ENCODE peak calls at places on chromosomes 1 and 21, in five cellular contexts. One of them, this sample, is unnamed.

GRCh38 chr1:68977211-68977610 is 480.3 kb upstream of the DEPDC1 start:
- DNase-seq in left ventricle myocardium inferior: no peak
- DNase-seq in AG09309: no peak
- DNase-seq in pancreas: no peak
- DNase-seq in activated CD8-positive, alpha-beta T cell treated with anti-CD3 and anti-CD28 coated beads for 36 hours: no peak
- DNase-seq in this sample: no peak

GRCh38 chr1:233090706-233091494 is 140.5 kb downstream of the NTPCR start:
- DNase-seq in left ventricle myocardium inferior: no peak
- DNase-seq in AG09309: no peak
- DNase-seq in pancreas: no peak
- DNase-seq in activated CD8-positive, alpha-beta T cell treated with anti-CD3 and anti-CD28 coated beads for 36 hours: no peak
- DNase-seq in this sample: no peak

GRCh38 chr1:50308883-50309282 is 114.4 kb downstream of the DMRTA2 start:
- DNase-seq in left ventricle myocardium inferior: no peak
- DNase-seq in AG09309: no peak
- DNase-seq in pancreas: no peak
- DNase-seq in activated CD8-positive, alpha-beta T cell treated with anti-CD3 and anti-CD28 coated beads for 36 hours: peak
- DNase-seq in this sample: peak

GRCh38 chr1:109787211-109787844 is 23.6 kb upstream of the EPS8L3 start:
- DNase-seq in left ventricle myocardium inferior: peak
- DNase-seq in AG09309: no peak
- DNase-seq in pancreas: no peak
- DNase-seq in activated CD8-positive, alpha-beta T cell treated with anti-CD3 and anti-CD28 coated beads for 36 hours: no peak
- DNase-seq in this sample: no peak

GRCh38 chr1:109254621-109255096 is 5.3 kb downstream of the CELSR2 start:
- DNase-seq in left ventricle myocardium inferior: no peak
- DNase-seq in AG09309: no peak
- DNase-seq in pancreas: no peak
- DNase-seq in activated CD8-positive, alpha-beta T cell treated with anti-CD3 and anti-CD28 coated beads for 36 hours: no peak
- DNase-seq in this sample: no peak

GRCh38 chr1:160489513-160490261 is 33.4 kb downstream of the SLAMF6 start:
- DNase-seq in left ventricle myocardium inferior: no peak
- DNase-seq in AG09309: no peak
- DNase-seq in pancreas: no peak
- DNase-seq in activated CD8-positive, alpha-beta T cell treated with anti-CD3 and anti-CD28 coated beads for 36 hours: no peak
- DNase-seq in this sample: no peak

GRCh38 chr1:201013991-201014815 is 9.3 kb downstream of the KIF21B start:
- DNase-seq in left ventricle myocardium inferior: no peak
- DNase-seq in AG09309: no peak
- DNase-seq in pancreas: no peak
- DNase-seq in activated CD8-positive, alpha-beta T cell treated with anti-CD3 and anti-CD28 coated beads for 36 hours: no peak
- DNase-seq in this sample: no peak

GRCh38 chr21:31673513-31673912 is 14.0 kb downstream of the SOD1 start:
- DNase-seq in left ventricle myocardium inferior: no peak
- DNase-seq in AG09309: no peak
- DNase-seq in pancreas: no peak
- DNase-seq in activated CD8-positive, alpha-beta T cell treated with anti-CD3 and anti-CD28 coated beads for 36 hours: no peak
- DNase-seq in this sample: no peak

GRCh38 chr1:109395602-109396512 is 1.9 kb downstream of the SORT1 start:
- DNase-seq in left ventricle myocardium inferior: no peak
- DNase-seq in AG09309: no peak
- DNase-seq in pancreas: no peak
- DNase-seq in activated CD8-positive, alpha-beta T cell treated with anti-CD3 and anti-CD28 coated beads for 36 hours: no peak
- DNase-seq in this sample: no peak

GRCh38 chr1:81424056-81424455 is 376.7 kb upstream of the ADGRL2 start:
- DNase-seq in left ventricle myocardium inferior: no peak
- DNase-seq in AG09309: no peak
- DNase-seq in pancreas: no peak
- DNase-seq in activated CD8-positive, alpha-beta T cell treated with anti-CD3 and anti-CD28 coated beads for 36 hours: no peak
- DNase-seq in this sample: no peak

GRCh38 chr21:44539991-44540666 is at the start of gene KRTAP10-1:
- DNase-seq in left ventricle myocardium inferior: no peak
- DNase-seq in AG09309: no peak
- DNase-seq in pancreas: no peak
- DNase-seq in activated CD8-positive, alpha-beta T cell treated with anti-CD3 and anti-CD28 coated beads for 36 hours: no peak
- DNase-seq in this sample: no peak

GRCh38 chr1:115829023-115829674 is 11.8 kb downstream of the NHLH2 start:
- DNase-seq in left ventricle myocardium inferior: no peak
- DNase-seq in AG09309: peak
- DNase-seq in pancreas: no peak
- DNase-seq in activated CD8-positive, alpha-beta T cell treated with anti-CD3 and anti-CD28 coated beads for 36 hours: no peak
- DNase-seq in this sample: no peak

GRCh38 chr1:67889940-67890567 is 56.8 kb upstream of the GNG12 start:
- DNase-seq in left ventricle myocardium inferior: no peak
- DNase-seq in AG09309: peak
- DNase-seq in pancreas: no peak
- DNase-seq in activated CD8-positive, alpha-beta T cell treated with anti-CD3 and anti-CD28 coated beads for 36 hours: peak
- DNase-seq in this sample: no peak

DNA sequence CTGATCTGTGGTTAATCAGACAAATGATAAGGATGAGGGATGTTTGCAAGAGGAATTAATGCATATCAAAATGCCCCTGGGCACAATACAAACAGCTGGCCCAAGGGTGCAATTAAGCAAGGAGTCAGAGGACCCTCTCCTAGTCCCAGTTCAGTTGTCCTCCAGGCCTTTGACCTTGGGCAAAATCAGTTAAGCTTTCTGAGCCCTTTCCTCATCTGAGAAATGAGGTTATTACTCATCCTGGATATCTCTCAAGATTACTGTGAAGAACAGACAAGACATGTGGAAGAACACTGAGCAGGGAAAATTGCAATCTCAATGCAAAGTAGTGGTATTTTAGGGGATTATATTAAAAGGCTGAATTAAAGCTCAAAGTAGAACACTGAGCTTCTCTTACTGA is 18.3 kb downstream of the KIAA0040 start:
- DNase-seq in left ventricle myocardium inferior: no peak
- DNase-seq in AG09309: no peak
- DNase-seq in pancreas: no peak
- DNase-seq in activated CD8-positive, alpha-beta T cell treated with anti-CD3 and anti-CD28 coated beads for 36 hours: no peak
- DNase-seq in this sample: no peak
- TF ChIP-seq CTCF in left ventricle myocardium inferior: no peak
- TF ChIP-seq CTCF in AG09309: no peak
- TF ChIP-seq CTCF in pancreas: no peak
- TF ChIP-seq CTCF in activated CD8-positive, alpha-beta T cell treated with anti-CD3 and anti-CD28 coated beads for 36 hours: no peak
- TF ChIP-seq CTCF in this sample: no peak

GRCh38 chr21:15260604-15261003 is 195.8 kb upstream of the NRIP1 start:
- DNase-seq in left ventricle myocardium inferior: no peak
- DNase-seq in AG09309: no peak
- DNase-seq in pancreas: no peak
- DNase-seq in activated CD8-positive, alpha-beta T cell treated with anti-CD3 and anti-CD28 coated beads for 36 hours: no peak
- DNase-seq in this sample: no peak

GRCh38 chr21:15264084-15264483 is 199.3 kb upstream of the NRIP1 start:
- DNase-seq in left ventricle myocardium inferior: no peak
- DNase-seq in AG09309: no peak
- DNase-seq in pancreas: no peak
- DNase-seq in activated CD8-positive, alpha-beta T cell treated with anti-CD3 and anti-CD28 coated beads for 36 hours: no peak
- DNase-seq in this sample: no peak
- TF ChIP-seq CTCF in left ventricle myocardium inferior: no peak
- TF ChIP-seq CTCF in AG09309: no peak
- TF ChIP-seq CTCF in pancreas: no peak
- TF ChIP-seq CTCF in activated CD8-positive, alpha-beta T cell treated with anti-CD3 and anti-CD28 coated beads for 36 hours: no peak
- TF ChIP-seq CTCF in this sample: no peak

DNA sequence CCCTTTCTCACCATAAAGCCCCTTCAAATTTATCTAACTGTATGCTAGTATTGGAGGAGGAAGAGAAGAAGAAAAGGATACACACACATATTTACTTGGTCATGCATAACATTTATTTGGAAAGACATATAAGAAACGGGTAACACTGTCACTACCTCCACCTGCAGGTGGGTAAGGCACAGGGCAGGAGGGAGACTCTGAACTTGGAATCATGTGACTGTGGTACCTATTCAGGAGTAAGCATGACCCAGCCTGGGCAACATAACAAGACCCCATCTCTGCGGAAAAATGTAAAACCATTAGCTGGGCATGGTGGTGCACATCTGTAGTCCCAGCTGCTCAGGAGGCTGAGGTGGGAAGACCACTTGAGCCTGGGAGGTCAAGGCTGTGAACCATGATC is 1.4 kb upstream of the PADI6 start:
- DNase-seq in left ventricle myocardium inferior: no peak
- DNase-seq in AG09309: no peak
- DNase-seq in pancreas: no peak
- DNase-seq in activated CD8-positive, alpha-beta T cell treated with anti-CD3 and anti-CD28 coated beads for 36 hours: no peak
- DNase-seq in this sample: no peak
- TF ChIP-seq CTCF in left ventricle myocardium inferior: no peak
- TF ChIP-seq CTCF in AG09309: peak
- TF ChIP-seq CTCF in pancreas: no peak
- TF ChIP-seq CTCF in activated CD8-positive, alpha-beta T cell treated with anti-CD3 and anti-CD28 coated beads for 36 hours: no peak
- TF ChIP-seq CTCF in this sample: no peak

GRCh38 chr1:183670169-183670568 is 17.1 kb upstream of the APOBEC4 start:
- DNase-seq in left ventricle myocardium inferior: no peak
- DNase-seq in AG09309: no peak
- DNase-seq in pancreas: no peak
- DNase-seq in activated CD8-positive, alpha-beta T cell treated with anti-CD3 and anti-CD28 coated beads for 36 hours: no peak
- DNase-seq in this sample: no peak
- TF ChIP-seq CTCF in left ventricle myocardium inferior: no peak
- TF ChIP-seq CTCF in AG09309: no peak
- TF ChIP-seq CTCF in pancreas: no peak
- TF ChIP-seq CTCF in activated CD8-positive, alpha-beta T cell treated with anti-CD3 and anti-CD28 coated beads for 36 hours: no peak
- TF ChIP-seq CTCF in this sample: no peak

GRCh38 chr1:16184557-16185303 is 27.7 kb downstream of the ARHGEF19 start:
- DNase-seq in left ventricle myocardium inferior: no peak
- DNase-seq in AG09309: no peak
- DNase-seq in pancreas: no peak
- DNase-seq in activated CD8-positive, alpha-beta T cell treated with anti-CD3 and anti-CD28 coated beads for 36 hours: no peak
- DNase-seq in this sample: no peak

GRCh38 chr1:16186655-16187235 is 25.7 kb downstream of the ARHGEF19 start:
- DNase-seq in left ventricle myocardium inferior: no peak
- DNase-seq in AG09309: no peak
- DNase-seq in pancreas: no peak
- DNase-seq in activated CD8-positive, alpha-beta T cell treated with anti-CD3 and anti-CD28 coated beads for 36 hours: no peak
- DNase-seq in this sample: no peak

GRCh38 chr1:16183157-16183556 is 27.3 kb upstream of the EPHA2 start:
- DNase-seq in left ventricle myocardium inferior: no peak
- DNase-seq in AG09309: peak
- DNase-seq in pancreas: no peak
- DNase-seq in activated CD8-positive, alpha-beta T cell treated with anti-CD3 and anti-CD28 coated beads for 36 hours: no peak
- DNase-seq in this sample: no peak

GRCh38 chr1:16181887-16182719 is 26.2 kb upstream of the EPHA2 start:
- DNase-seq in left ventricle myocardium inferior: peak
- DNase-seq in AG09309: peak
- DNase-seq in pancreas: peak
- DNase-seq in activated CD8-positive, alpha-beta T cell treated with anti-CD3 and anti-CD28 coated beads for 36 hours: no peak
- DNase-seq in this sample: no peak

GRCh38 chr1:16183765-16184556 is 28.1 kb upstream of the EPHA2 start:
- DNase-seq in left ventricle myocardium inferior: no peak
- DNase-seq in AG09309: no peak
- DNase-seq in pancreas: no peak
- DNase-seq in activated CD8-positive, alpha-beta T cell treated with anti-CD3 and anti-CD28 coated beads for 36 hours: no peak
- DNase-seq in this sample: no peak
- TF ChIP-seq CTCF in left ventricle myocardium inferior: no peak
- TF ChIP-seq CTCF in AG09309: no peak
- TF ChIP-seq CTCF in pancreas: no peak
- TF ChIP-seq CTCF in activated CD8-positive, alpha-beta T cell treated with anti-CD3 and anti-CD28 coated beads for 36 hours: no peak
- TF ChIP-seq CTCF in this sample: no peak

GRCh38 chr1:20704390-20705301 is 13.2 kb downstream of the KIF17 start:
- DNase-seq in left ventricle myocardium inferior: no peak
- DNase-seq in AG09309: no peak
- DNase-seq in pancreas: no peak
- DNase-seq in activated CD8-positive, alpha-beta T cell treated with anti-CD3 and anti-CD28 coated beads for 36 hours: no peak
- DNase-seq in this sample: no peak

GRCh38 chr1:20708057-20708456 is 9.8 kb downstream of the KIF17 start:
- DNase-seq in left ventricle myocardium inferior: no peak
- DNase-seq in AG09309: no peak
- DNase-seq in pancreas: no peak
- DNase-seq in activated CD8-positive, alpha-beta T cell treated with anti-CD3 and anti-CD28 coated beads for 36 hours: no peak
- DNase-seq in this sample: no peak

GRCh38 chr1:20708891-20709290 is 8.9 kb downstream of the KIF17 start:
- DNase-seq in left ventricle myocardium inferior: no peak
- DNase-seq in AG09309: no peak
- DNase-seq in pancreas: no peak
- DNase-seq in activated CD8-positive, alpha-beta T cell treated with anti-CD3 and anti-CD28 coated beads for 36 hours: no peak
- DNase-seq in this sample: no peak

GRCh38 chr1:20705356-20705755 is 12.5 kb downstream of the KIF17 start:
- DNase-seq in left ventricle myocardium inferior: no peak
- DNase-seq in AG09309: no peak
- DNase-seq in pancreas: no peak
- DNase-seq in activated CD8-positive, alpha-beta T cell treated with anti-CD3 and anti-CD28 coated beads for 36 hours: no peak
- DNase-seq in this sample: no peak

GRCh38 chr1:20706841-20707240 is 11.0 kb downstream of the KIF17 start:
- DNase-seq in left ventricle myocardium inferior: no peak
- DNase-seq in AG09309: no peak
- DNase-seq in pancreas: no peak
- DNase-seq in activated CD8-positive, alpha-beta T cell treated with anti-CD3 and anti-CD28 coated beads for 36 hours: no peak
- DNase-seq in this sample: no peak
- TF ChIP-seq CTCF in left ventricle myocardium inferior: no peak
- TF ChIP-seq CTCF in AG09309: no peak
- TF ChIP-seq CTCF in pancreas: no peak
- TF ChIP-seq CTCF in activated CD8-positive, alpha-beta T cell treated with anti-CD3 and anti-CD28 coated beads for 36 hours: no peak
- TF ChIP-seq CTCF in this sample: no peak

This sample was measured in GM20000.